ENCODE peak calls at places on chromosome 7, in four cellular contexts. E, N, K and U are unnamed samples. For H3K4me1, the result is how much of the 10 kb centered on the place peaks cover.

GRCh38 chr7:158239290-158239981 is 348.2 kb downstream of the PTPRN2 start:
- DNase-seq in E (no peak), N (no peak), K (peak), U (no peak)

GRCh38 chr7:110544199-110544598 is 546.7 kb upstream of the LRRN3 start:
- DNase-seq in E (no peak), N (no peak), K (no peak), U (no peak)

GRCh38 chr7:46616636-46617035 is 695.6 kb upstream of the IGFBP3 start:
- DNase-seq in E (no peak), N (no peak), K (no peak), U (no peak)

GRCh38 chr7:118080947-118081346 is 103.0 kb upstream of the LSM8 start:
- DNase-seq in E (no peak), N (peak), K (no peak), U (no peak)

GRCh38 chr7:91567111-91568012 is 303.1 kb downstream of the FZD1 start:
- DNase-seq in E (no peak), N (no peak), K (no peak), U (no peak)

GRCh38 chr7:142083605-142084004 is 27.9 kb upstream of the MGAM2 start:
- DNase-seq in E (no peak), N (no peak), K (no peak), U (no peak)

GRCh38 chr7:121872831-121873764 is at the start of gene PTPRZ1:
- DNase-seq in E (no peak), N (no peak), K (no peak), U (peak)

GRCh38 chr7:127976056-127976455 is 55.2 kb downstream of the LRRC4 start:
- DNase-seq in E (no peak), N (no peak), K (no peak), U (no peak)

GRCh38 chr7:158372400-158373302 is 215.0 kb downstream of the PTPRN2 start:
- DNase-seq in E (no peak), N (no peak), K (peak), U (no peak)

GRCh38 chr7:117010375-117011133 is 57.3 kb downstream of the ST7 start:
- DNase-seq in E (no peak), N (no peak), K (no peak), U (no peak)

DNA sequence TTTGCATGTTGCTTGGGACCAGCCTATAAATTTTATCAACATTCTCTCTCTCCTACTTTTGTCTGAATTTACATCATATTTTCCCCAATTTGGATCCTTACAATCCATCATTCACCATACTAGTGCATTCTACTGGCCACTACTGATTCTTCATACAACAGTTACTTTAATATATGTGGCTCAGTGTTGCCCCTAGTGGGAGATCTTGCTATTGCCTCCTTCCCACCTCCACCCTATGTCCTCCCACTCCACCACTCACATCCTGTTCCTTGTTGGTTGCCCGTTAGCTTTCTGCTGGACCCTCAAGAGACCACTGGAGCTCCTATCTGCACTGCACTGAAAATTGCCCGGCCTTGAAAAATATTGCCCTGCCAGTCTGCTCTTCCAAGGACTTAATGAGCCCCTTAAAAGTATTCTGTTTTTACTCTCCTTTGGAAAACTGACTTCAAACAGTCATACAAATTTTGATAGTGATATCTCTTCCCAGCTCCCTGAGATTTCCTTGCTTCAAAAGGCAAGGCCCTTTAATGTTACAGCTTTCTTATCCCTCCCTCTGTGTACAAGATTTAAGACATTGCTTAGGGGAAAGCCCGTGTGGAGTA is 243.2 kb upstream of the TMEM229A start:
- DNase-seq in E (no peak), N (peak), K (no peak), U (no peak)
- TF ChIP-seq CTCF in E (no peak), N (peak), K (peak), U (peak)

GRCh38 chr7:129090307-129090907 is 35.5 kb upstream of the TNPO3 start:
- DNase-seq in E (no peak), N (no peak), K (no peak), U (no peak)

GRCh38 chr7:129091484-129092002 is 36.6 kb upstream of the TNPO3 start:
- DNase-seq in E (peak), N (peak), K (peak), U (peak)

GRCh38 chr7:129093867-129094456 is 39.1 kb upstream of the TNPO3 start:
- DNase-seq in E (no peak), N (no peak), K (no peak), U (no peak)

GRCh38 chr7:129085148-129085547 is 30.2 kb upstream of the TNPO3 start:
- DNase-seq in E (no peak), N (no peak), K (no peak), U (no peak)

DNA sequence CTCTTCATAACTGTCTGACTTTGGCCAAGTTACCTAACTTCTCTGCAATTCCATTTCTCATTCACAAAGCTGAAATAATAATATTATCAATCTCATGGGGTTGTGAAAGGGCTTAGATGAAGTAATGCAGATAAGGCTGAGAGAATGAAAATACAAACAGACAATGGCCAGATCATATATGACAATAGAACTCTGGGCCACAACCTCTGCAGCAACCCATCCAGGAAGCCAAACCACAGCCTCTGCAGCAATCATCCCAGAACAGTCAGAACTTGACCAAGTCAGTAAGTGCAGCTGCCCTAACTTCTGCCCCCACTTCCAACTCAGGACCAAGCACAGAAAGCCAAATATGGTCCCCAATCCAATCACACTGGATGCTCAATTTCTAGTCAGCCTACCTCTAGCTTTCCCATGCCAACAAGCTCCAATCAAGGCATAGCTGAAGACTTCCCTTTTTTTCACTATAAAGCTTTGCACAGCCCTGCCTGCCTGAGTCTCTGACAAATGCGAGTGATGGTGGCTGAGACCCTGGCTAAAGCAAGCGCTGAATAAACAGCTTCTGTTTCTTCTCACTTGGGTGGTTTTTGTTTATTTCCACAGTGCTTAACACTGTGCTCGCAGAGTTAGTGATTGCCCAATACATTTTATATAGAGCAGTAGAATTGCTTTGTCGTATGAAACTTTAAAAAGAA is 34.8 kb upstream of the TNPO3 start:
- DNase-seq in E (no peak), N (no peak), K (no peak), U (no peak)
- TF ChIP-seq POLR2A in E (no peak), N (no peak), K (no peak), U (no peak)

GRCh38 chr7:100623951-100624824 is 11.8 kb downstream of the MOSPD3 start:
- DNase-seq in E (no peak), N (no peak), K (no peak), U (no peak)

GRCh38 chr7:100620804-100621203 is 8.5 kb downstream of the MOSPD3 start:
- DNase-seq in E (no peak), N (no peak), K (no peak), U (no peak)

GRCh38 chr7:100621554-100621953 is 9.2 kb downstream of the MOSPD3 start:
- DNase-seq in E (no peak), N (no peak), K (no peak), U (no peak)

GRCh38 chr7:100626055-100626454 is 13.7 kb downstream of the MOSPD3 start:
- DNase-seq in E (no peak), N (no peak), K (no peak), U (no peak)

GRCh38 chr7:100620239-100620638 is 7.9 kb downstream of the MOSPD3 start:
- DNase-seq in E (no peak), N (no peak), K (no peak), U (no peak)
- H3K4me1 ChIP-seq in E (under half), N (under half), K (under half), U (under half)

GRCh38 chr7:107170051-107170661 is 1.4 kb downstream of the HBP1 start:
- DNase-seq in E (no peak), N (no peak), K (no peak), U (no peak)
- TF ChIP-seq CTCF in E (no peak), N (no peak), K (no peak), U (no peak)

GRCh38 chr7:151186640-151187408 is at the start of gene ASB10:
- DNase-seq in E (no peak), N (no peak), K (peak), U (peak)
- TF ChIP-seq POLR2A in E (no peak), N (no peak), K (no peak), U (no peak)

DNA sequence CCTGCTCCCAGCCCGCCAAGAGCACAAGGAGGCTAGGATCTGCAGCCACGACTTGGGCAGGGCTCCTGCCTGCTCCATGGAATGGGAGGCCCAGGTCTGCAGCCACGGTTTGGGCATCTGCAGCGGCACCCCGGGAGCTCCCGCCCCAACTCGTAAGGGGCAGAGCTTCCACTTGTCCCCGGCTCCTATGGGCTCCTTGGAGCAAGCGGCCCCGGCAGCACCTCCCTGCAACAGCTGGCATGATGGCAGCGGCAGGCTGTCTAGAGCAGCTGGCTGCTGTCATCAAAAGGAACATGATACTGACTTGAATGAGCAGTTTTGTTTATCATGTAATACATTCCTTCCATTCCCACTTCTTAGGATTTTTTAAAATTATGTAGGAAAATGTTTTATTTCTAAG is 684.0 kb upstream of the FOXK1 start:
- DNase-seq in E (no peak), N (no peak), K (no peak), U (no peak)
- H3K4me1 ChIP-seq in E (under half), N (under half), K (under half), U (under half)